ENCODE peak calls at places on chromosomes 4 and X, in seven cellular contexts. X is endodermal cell; B is neuronal stem cell; T is AG10803; J is fibroblast of pulmonary artery; S is AG09309; E is effector memory CD4-positive, alpha-beta T cell. D is an unnamed sample.

GRCh38 chrX:137194164-137194563 is 160.4 kb upstream of the GPR101 start:
- DNase-seq in X (peak), B (peak), T (no peak), J (peak), S (no peak), E (no peak), D (no peak)

GRCh38 chrX:131792356-131792749 is 230.7 kb upstream of the STK26 start:
- DNase-seq in X (no peak), B (no peak), T (peak), J (no peak), S (peak), E (peak), D (no peak)

GRCh38 chr4:5824635-5825034 is 68.3 kb downstream of the CRMP1 start:
- DNase-seq in X (peak), B (no peak), T (peak), J (peak), S (no peak), E (no peak), D (no peak)

GRCh38 chr4:168449740-168450442 is 30.4 kb downstream of the DDX60L start:
- DNase-seq in X (no peak), B (no peak), T (peak), J (peak), S (peak), E (no peak), D (no peak)

GRCh38 chrX:141278306-141278705 is 36.0 kb upstream of the SPANXC start:
- DNase-seq in X (peak), B (peak), T (peak), J (peak), S (no peak), E (no peak), D (no peak)

GRCh38 chr4:109315341-109315740 is 12.9 kb upstream of the COL25A1 start:
- DNase-seq in X (no peak), B (no peak), T (no peak), J (no peak), S (no peak), E (no peak), D (no peak)

GRCh38 chr4:155972098-155972497 is 18.4 kb upstream of the CTSO start:
- DNase-seq in X (peak), B (no peak), T (peak), J (peak), S (no peak), E (no peak), D (no peak)

GRCh38 chr4:95193391-95194224 is 355.2 kb downstream of the UNC5C start:
- DNase-seq in X (peak), B (no peak), T (no peak), J (no peak), S (no peak), E (no peak), D (no peak)

GRCh38 chrX:74804574-74804973 is 120.7 kb downstream of the NEXMIF start:
- DNase-seq in X (no peak), B (no peak), T (no peak), J (no peak), S (no peak), E (no peak), D (no peak)

GRCh38 chr4:8700576-8700975 is 108.0 kb downstream of the CPZ start:
- DNase-seq in X (peak), B (no peak), T (no peak), J (no peak), S (no peak), E (no peak), D (no peak)

GRCh38 chr4:149112109-149112508 is 669.9 kb upstream of the NR3C2 start:
- DNase-seq in X (no peak), B (no peak), T (no peak), J (no peak), S (no peak), E (no peak), D (no peak)

GRCh38 chr4:105399535-105400161 is 74.2 kb downstream of the PPA2 start:
- DNase-seq in X (no peak), B (no peak), T (peak), J (peak), S (peak), E (no peak), D (no peak)

GRCh38 chr4:78707793-78708192 is 68.4 kb upstream of the BMP2K start:
- DNase-seq in X (peak), B (no peak), T (no peak), J (no peak), S (no peak), E (no peak), D (no peak)

GRCh38 chrX:148555101-148555500 is 54.7 kb downstream of the AFF2 start:
- DNase-seq in X (no peak), B (no peak), T (no peak), J (no peak), S (no peak), E (no peak), D (no peak)
- H3K4me3 ChIP-seq in X (no peak), B (no peak), T (no peak), J (no peak), S (no peak), E (no peak), D (no peak)

GRCh38 chrX:65635371-65635770 is 32.1 kb upstream of the MSN start:
- DNase-seq in X (no peak), B (no peak), T (peak), J (peak), S (no peak), E (no peak), D (no peak)
- H3K4me3 ChIP-seq in X (no peak), B (no peak), T (no peak), J (no peak), S (no peak), E (no peak), D (peak)

GRCh38 chr4:122156819-122157218 is 4.7 kb downstream of the BLTP1 start:
- DNase-seq in X (no peak), B (no peak), T (no peak), J (no peak), S (no peak), E (no peak), D (no peak)
- H3K4me3 ChIP-seq in X (no peak), B (no peak), T (no peak), J (no peak), S (no peak), E (no peak), D (no peak)

GRCh38 chr4:38805530-38806145 is 1.0 kb upstream of the TLR1 start:
- DNase-seq in X (no peak), B (no peak), T (no peak), J (peak), S (no peak), E (no peak), D (no peak)
- H3K4me3 ChIP-seq in X (no peak), B (no peak), T (no peak), J (peak), S (no peak), E (peak), D (peak)

GRCh38 chrX:148537556-148538182 is 37.3 kb downstream of the AFF2 start:
- DNase-seq in X (no peak), B (no peak), T (no peak), J (no peak), S (no peak), E (no peak), D (no peak)

GRCh38 chrX:148538582-148538981 is 38.2 kb downstream of the AFF2 start:
- DNase-seq in X (no peak), B (no peak), T (no peak), J (no peak), S (no peak), E (no peak), D (no peak)

GRCh38 chrX:148540114-148540513 is 39.7 kb downstream of the AFF2 start:
- DNase-seq in X (no peak), B (no peak), T (peak), J (no peak), S (no peak), E (no peak), D (no peak)

GRCh38 chrX:148542481-148543255 is 42.3 kb downstream of the AFF2 start:
- DNase-seq in X (no peak), B (no peak), T (no peak), J (no peak), S (no peak), E (no peak), D (no peak)

DNA sequence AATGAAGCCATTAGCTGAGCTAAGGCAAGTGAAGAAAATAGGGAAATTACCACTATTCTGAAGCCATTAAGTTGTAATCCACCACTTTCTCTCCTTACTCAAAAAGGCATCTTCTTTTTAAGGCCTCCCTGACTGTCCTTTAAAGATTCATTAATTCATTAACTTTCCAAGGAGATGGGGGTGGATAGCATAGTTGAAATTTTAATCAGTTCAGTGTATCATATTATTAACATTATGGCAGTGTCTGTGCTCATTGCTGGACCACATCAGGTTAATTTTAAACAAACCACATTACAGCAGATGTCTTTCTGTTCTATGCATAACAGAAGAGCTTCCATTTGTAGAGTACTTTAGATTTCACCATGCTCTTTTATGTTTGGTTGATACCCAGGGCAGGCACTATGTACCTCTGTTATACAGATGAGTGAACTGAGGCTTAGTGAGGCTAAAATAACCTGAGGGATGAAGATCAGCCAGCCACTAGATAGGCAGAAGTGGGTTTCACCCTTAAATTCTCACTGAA is 41.1 kb downstream of the AFF2 start:
- DNase-seq in X (no peak), B (no peak), T (no peak), J (no peak), S (no peak), E (no peak), D (no peak)
- H3K4me3 ChIP-seq in X (no peak), B (no peak), T (no peak), J (no peak), S (no peak), E (no peak), D (no peak)

DNA sequence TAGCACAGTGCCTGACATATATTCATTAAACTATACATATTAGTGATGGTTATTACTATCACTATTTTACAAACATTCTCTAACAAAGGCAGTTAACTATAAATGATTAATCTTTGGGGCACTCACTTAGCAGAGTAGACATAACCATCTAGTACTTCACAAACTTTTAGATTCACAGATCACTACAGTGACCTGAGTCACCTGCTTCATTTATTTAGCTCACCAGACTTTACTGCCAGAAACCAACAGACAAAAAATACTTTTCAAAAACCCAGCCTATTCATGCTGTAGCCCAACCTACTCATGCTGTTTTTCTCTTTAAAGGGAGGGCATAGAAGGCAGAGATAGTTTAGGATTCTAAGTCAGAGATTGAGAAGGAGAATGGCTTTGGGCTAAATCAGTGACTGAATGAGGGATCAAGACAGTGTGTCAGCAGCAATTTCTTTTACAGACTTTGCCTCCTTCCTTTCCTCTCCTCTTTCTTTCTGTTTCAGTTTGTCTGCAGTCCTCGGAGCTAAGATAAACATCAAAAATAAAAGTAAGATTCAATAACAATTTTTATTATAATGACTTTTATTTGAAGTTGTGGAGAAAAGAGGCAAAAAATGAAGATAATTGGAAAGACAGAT is 34.7 kb upstream of the PDE5A start:
- DNase-seq in X (no peak), B (no peak), T (no peak), J (no peak), S (no peak), E (no peak), D (no peak)
- H3K4me3 ChIP-seq in X (no peak), B (no peak), T (no peak), J (no peak), S (no peak), E (no peak), D (peak)

GRCh38 chrX:155956649-155957048 is 40.8 kb upstream of the IL9R start:
- DNase-seq in X (no peak), B (no peak), T (no peak), J (no peak), S (no peak), E (no peak), D (no peak)

GRCh38 chrX:155956099-155956498 is 41.4 kb upstream of the IL9R start:
- DNase-seq in X (no peak), B (no peak), T (no peak), J (no peak), S (no peak), E (no peak), D (no peak)

GRCh38 chrX:155962906-155963305 is 34.6 kb upstream of the IL9R start:
- DNase-seq in X (no peak), B (no peak), T (no peak), J (no peak), S (no peak), E (no peak), D (no peak)

GRCh38 chrX:155957843-155958242 is 39.7 kb upstream of the IL9R start:
- DNase-seq in X (no peak), B (no peak), T (no peak), J (no peak), S (no peak), E (no peak), D (no peak)

GRCh38 chrX:155959018-155959587 is 38.4 kb upstream of the IL9R start:
- DNase-seq in X (no peak), B (no peak), T (no peak), J (no peak), S (no peak), E (no peak), D (no peak)
- H3K4me3 ChIP-seq in X (peak), B (no peak), T (no peak), J (no peak), S (no peak), E (no peak), D (no peak)

GRCh38 chr4:153758688-153759406 is 977 bp downstream of the RNF175 start:
- DNase-seq in X (peak), B (no peak), T (no peak), J (no peak), S (no peak), E (no peak), D (no peak)
- H3K4me3 ChIP-seq in X (peak), B (peak), T (peak), J (no peak), S (peak), E (no peak), D (peak)